ENCODE peak calls at places on chromosomes 16 and 17, in five cellular contexts. H, M, R, G and X are unnamed samples.

GRCh38 chr17:19757536-19758180 is 9.6 kb upstream of the ALDH3A1 start:
- DNase-seq in H (no peak), M (no peak), R (no peak), G (no peak), X (no peak)

GRCh38 chr17:14748036-14748715 is 447.3 kb downstream of the HS3ST3B1 start:
- DNase-seq in H (no peak), M (no peak), R (no peak), G (peak), X (peak)

GRCh38 chr17:59373879-59374495 is 42.5 kb downstream of the YPEL2 start:
- DNase-seq in H (peak), M (no peak), R (no peak), G (no peak), X (no peak)

GRCh38 chr17:41329279-41329925 is 13.9 kb upstream of the KRTAP17-1 start:
- DNase-seq in H (peak), M (no peak), R (peak), G (peak), X (no peak)

GRCh38 chr16:70754371-70754770 is 46.6 kb downstream of the VAC14 start:
- DNase-seq in H (no peak), M (no peak), R (no peak), G (no peak), X (no peak)

GRCh38 chr16:79598341-79599181 is 2.0 kb downstream of the MAF start:
- DNase-seq in H (peak), M (no peak), R (peak), G (no peak), X (no peak)

GRCh38 chr16:67104061-67104460 is 5.7 kb upstream of the PHAF1 start:
- DNase-seq in H (peak), M (no peak), R (peak), G (no peak), X (no peak)

GRCh38 chr16:50774405-50774804 is 32.5 kb downstream of the CYLD start:
- DNase-seq in H (no peak), M (no peak), R (no peak), G (no peak), X (no peak)

GRCh38 chr17:57073626-57074025 is 11.4 kb upstream of the AKAP1 start:
- DNase-seq in H (no peak), M (no peak), R (no peak), G (no peak), X (no peak)

GRCh38 chr16:11609474-11610120 is 22.9 kb upstream of the LITAF start:
- DNase-seq in H (no peak), M (no peak), R (no peak), G (peak), X (no peak)

GRCh38 chr16:8915722-8916321 is 33.7 kb downstream of the LITAFD start:
- DNase-seq in H (no peak), M (no peak), R (no peak), G (no peak), X (no peak)

GRCh38 chr17:82687375-82687861 is 11.1 kb downstream of the RAB40B start:
- DNase-seq in H (no peak), M (no peak), R (no peak), G (peak), X (no peak)

GRCh38 chr16:1375741-1376410 is 24.1 kb downstream of the GNPTG start:
- DNase-seq in H (no peak), M (no peak), R (no peak), G (no peak), X (no peak)

GRCh38 chr16:14501331-14502255 is 128.5 kb downstream of the PARN start:
- DNase-seq in H (peak), M (no peak), R (peak), G (peak), X (no peak)

GRCh38 chr16:49462989-49463371 is 89.4 kb downstream of the C16orf78 start:
- DNase-seq in H (no peak), M (no peak), R (no peak), G (no peak), X (no peak)

GRCh38 chr16:57038151-57038550 is 48.8 kb downstream of the NLRC5 start:
- DNase-seq in H (peak), M (no peak), R (no peak), G (no peak), X (no peak)

GRCh38 chr16:2507052-2507678 is 6.6 kb upstream of the ATP6V0C start:
- DNase-seq in H (no peak), M (peak), R (no peak), G (no peak), X (no peak)

GRCh38 chr17:43673516-43674323 is 12.0 kb upstream of the MEOX1 start:
- DNase-seq in H (peak), M (peak), R (peak), G (peak), X (no peak)

GRCh38 chr17:49117581-49118230 is 14.9 kb upstream of the B4GALNT2 start:
- DNase-seq in H (no peak), M (no peak), R (no peak), G (peak), X (no peak)

GRCh38 chr16:71933017-71933416 is 37.7 kb downstream of the IST1 start:
- DNase-seq in H (no peak), M (no peak), R (no peak), G (no peak), X (no peak)

GRCh38 chr16:55502801-55503366 is 6.0 kb upstream of the LPCAT2 start:
- DNase-seq in H (peak), M (no peak), R (no peak), G (peak), X (no peak)

DNA sequence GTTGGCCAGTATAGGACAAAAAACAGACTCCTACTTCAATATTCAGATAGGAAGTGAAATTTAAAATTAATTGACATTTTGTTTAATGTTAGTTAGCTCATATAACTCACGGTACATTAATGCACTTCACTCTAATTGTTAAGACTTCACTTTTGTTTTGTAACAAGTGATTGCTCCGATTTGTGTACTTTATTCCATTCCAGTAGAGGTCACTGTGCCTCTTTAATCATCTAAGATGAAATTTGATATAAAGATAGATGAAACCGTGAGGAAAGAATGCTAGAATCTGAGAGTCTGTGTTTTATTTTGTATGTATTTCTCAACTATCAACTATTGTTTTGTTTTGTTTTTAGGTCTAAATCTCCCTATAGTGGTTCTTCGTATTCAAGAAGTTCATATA is 29.0 kb downstream of the RBBP6 start:
- DNase-seq in H (peak), M (no peak), R (no peak), G (peak), X (no peak)
- TF ChIP-seq CTCF in H (peak), M (peak), R (no peak), G (peak), X (no peak)

GRCh38 chr16:83856846-83857245 is 42.1 kb upstream of the MLYCD start:
- DNase-seq in H (no peak), M (no peak), R (no peak), G (no peak), X (no peak)

GRCh38 chr16:83854420-83854819 is 44.5 kb upstream of the MLYCD start:
- DNase-seq in H (no peak), M (no peak), R (no peak), G (no peak), X (no peak)

GRCh38 chr16:83851473-83851872 is 43.7 kb downstream of the HSBP1 start:
- DNase-seq in H (no peak), M (no peak), R (no peak), G (no peak), X (no peak)

GRCh38 chr16:83852774-83853173 is 45.0 kb downstream of the HSBP1 start:
- DNase-seq in H (no peak), M (no peak), R (no peak), G (no peak), X (no peak)

GRCh38 chr16:83853834-83854233 is 45.1 kb upstream of the MLYCD start:
- DNase-seq in H (no peak), M (no peak), R (no peak), G (no peak), X (no peak)
- TF ChIP-seq CTCF in H (no peak), M (no peak), R (no peak), G (no peak), X (no peak)

DNA sequence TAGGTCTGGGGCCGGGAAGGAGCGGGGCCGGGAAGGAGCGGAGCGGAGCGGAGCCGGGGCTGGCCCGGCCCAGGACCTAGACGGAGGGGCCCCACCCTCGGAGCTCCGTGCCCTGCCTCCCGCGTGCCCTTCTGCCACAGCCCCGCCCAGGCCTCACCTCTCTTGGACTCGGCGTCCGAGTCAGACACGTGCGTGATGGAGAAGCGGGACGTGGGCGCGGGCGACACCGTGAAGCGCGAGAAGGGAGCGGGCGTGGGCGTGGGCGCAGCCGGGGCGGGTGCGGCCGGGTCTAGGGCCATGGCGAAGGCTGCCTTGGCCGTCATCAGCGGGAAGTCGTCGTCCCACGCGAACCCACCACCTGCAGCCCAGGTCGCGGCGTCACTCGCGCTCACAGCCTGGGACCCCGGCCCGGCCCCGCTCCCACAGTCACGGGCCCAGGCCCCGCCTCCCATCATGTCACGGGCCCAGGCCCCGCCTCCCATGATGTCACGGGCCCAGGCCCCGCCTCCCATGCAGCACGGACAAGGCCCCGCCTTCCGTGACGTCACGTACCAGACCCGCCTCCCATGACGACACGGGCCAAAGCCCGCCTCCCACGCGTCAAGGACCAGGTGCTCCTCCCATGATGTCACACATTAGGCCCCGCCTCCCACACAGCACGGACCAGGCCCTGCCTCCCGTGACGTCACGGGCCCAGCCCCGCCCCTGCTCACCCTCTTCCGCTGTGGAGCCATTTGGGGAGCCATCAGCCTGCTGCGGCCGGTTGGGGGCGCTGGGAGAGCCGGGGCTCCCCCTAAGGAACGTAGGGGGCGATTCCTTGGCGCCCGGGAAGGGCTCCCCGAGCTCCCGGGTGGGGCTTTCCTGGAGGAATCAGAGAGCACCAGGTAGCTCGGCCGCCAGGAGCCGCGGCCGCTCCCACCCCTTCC is 45.8 kb upstream of the PVALEF start:
- DNase-seq in H (peak), M (peak), R (peak), G (peak), X (peak)
- TF ChIP-seq CTCF in H (peak), M (no peak), R (no peak), G (no peak), X (peak)

DNA sequence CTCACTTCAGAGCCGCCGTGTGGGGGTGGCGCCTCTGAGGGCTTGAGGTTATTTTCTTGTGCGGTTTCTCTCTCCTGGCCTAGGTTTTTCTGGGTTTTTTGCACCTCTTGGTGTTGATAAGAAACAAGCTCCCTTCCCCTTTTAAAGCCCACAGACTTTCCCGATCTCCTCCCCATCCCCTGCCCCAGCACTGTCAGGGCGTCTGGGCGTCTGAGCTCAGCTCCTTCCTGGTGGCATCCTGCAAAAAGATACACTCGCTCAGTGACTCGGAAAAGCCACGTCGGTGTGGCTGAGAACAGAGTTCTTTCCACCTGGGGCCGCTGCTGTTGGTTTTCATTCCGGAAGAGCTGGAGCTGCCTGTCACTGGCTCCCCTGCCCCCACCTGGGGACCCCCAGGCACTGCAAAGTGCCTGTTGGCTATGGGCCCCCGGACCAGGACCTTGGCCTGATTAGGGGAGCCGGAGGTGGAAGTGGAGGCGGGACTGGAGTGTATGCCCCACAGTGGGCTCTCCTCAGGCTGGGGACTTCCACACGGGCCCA is 14.5 kb downstream of the BAIAP2 start:
- DNase-seq in H (no peak), M (no peak), R (no peak), G (no peak), X (no peak)
- TF ChIP-seq CTCF in H (no peak), M (no peak), R (no peak), G (no peak), X (no peak)

GRCh38 chr16:84396537-84397008 is 28.2 kb downstream of the ATP2C2 start:
- DNase-seq in H (peak), M (no peak), R (no peak), G (peak), X (no peak)

GRCh38 chr16:84391151-84391873 is 23.0 kb downstream of the ATP2C2 start:
- DNase-seq in H (peak), M (no peak), R (no peak), G (no peak), X (no peak)

GRCh38 chr16:84397090-84397489 is 28.8 kb downstream of the ATP2C2 start:
- DNase-seq in H (no peak), M (no peak), R (no peak), G (no peak), X (no peak)
- TF ChIP-seq CTCF in H (peak), M (no peak), R (peak), G (peak), X (peak)

DNA sequence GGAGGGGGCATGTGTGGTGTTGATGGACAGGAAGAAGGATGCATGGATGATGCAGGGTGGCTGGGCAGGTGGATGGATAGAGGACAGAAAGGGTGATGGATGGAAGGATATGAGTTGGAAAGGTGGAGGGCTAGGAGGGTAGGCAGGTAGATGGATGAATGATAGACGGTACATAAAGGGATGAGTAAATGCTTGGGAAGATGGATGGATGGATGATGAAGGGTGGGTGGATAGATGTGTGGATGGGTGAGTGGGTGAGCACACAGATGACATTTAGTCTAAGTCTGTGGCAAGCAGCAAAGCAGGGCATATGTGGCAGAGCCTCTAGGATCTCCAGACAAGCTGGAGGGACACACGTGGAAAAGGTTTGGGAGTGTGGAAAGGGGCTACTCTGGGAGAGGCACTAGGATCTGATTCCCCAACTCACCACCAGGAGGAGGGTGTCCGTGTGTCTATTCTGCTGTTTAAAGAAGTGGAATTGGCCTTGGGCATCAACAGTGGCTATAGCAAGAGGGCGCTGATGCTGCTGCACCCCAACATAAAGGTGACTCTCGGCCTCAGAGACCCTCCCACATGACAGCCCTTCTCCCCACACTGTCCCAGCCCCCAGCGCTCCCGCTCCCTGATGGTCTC is 8.2 kb downstream of the PLD2 start:
- DNase-seq in H (no peak), M (no peak), R (no peak), G (no peak), X (no peak)
- TF ChIP-seq CTCF in H (peak), M (no peak), R (peak), G (peak), X (peak)

GRCh38 chr16:59410451-59410850 is 676.3 kb upstream of the GOT2 start:
- DNase-seq in H (no peak), M (no peak), R (no peak), G (no peak), X (no peak)

DNA sequence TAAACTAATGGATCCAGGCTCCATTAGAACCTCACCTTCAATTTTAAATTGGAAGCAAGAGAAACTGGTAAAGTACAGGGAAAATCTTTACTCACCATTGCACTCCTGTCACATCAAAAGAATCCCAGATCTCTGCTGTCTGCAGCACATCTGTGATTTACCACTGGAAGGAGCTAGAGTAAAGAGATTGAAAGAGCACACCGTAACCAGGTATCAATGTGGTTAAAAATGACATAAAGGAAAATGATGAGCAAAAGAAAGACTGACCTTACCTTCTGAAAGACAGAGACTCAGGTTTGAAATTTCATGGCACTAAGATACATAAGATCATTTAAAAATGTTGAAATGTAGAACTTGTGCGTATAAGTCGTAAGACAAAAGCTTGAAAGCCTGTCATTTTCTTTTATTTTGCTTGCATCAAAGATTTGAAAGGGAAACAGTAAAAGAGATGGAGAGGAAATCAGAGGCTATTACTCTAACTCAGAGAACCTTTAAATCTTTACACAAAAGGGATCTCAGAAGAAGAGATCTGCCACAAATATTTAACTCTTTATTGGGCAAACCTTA is 678.2 kb upstream of the GOT2 start:
- DNase-seq in H (no peak), M (no peak), R (no peak), G (no peak), X (no peak)
- TF ChIP-seq CTCF in H (no peak), M (no peak), R (no peak), G (no peak), X (no peak)

DNA sequence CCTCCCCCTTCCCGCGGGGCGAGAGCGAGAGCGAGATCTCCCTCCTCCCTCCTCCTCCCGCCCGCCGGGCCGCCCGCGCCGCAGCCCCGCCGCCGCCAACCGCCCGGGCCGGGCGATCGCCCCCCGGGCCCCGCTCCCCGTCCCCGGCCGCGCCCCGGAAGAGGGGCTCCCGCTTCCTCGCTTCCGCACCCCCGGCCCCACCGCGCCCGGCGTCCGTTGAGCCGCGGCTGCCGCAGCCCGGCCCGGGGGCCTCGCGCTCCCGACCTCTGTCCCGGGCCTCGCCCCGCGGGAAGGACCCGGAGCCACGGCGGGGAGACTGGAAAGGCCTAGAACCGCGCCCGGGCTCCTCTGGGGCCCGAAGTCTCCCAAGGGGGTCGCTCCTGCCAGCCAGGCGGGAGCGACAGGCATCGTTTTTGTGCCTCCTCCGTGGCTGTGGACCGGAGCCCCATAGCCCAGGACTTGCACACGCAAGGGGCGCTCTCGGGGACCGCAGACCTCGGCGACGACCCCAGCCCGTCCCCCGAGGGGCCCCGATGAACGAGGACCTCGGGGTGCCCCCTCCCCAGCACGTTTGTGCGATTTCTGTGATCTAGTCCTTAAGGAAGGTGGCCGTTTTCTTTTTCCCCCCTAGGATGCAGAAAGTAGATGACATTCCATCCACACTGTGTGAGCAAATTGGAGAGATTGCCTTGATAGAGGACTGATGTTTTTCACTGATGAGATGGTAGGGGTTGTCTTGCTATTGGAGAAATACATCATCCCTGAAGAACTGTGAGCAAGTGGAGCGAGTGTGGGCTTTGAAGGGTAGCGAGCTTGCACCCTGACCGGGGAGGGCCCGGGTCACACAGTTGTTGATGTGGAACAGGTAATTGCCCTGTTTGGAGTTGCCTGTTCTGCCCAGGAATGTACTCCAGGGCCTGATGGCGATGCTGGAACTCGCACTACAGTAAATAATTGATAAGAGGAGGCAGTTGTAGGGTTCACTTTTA is 610 bp downstream of the BANP start:
- DNase-seq in H (peak), M (no peak), R (no peak), G (peak), X (no peak)
- TF ChIP-seq CTCF in H (peak), M (peak), R (no peak), G (peak), X (no peak)